ENCODE peak calls at places on chromosome 1, in four cellular contexts. One of them, this sample, is unnamed.

GRCh38 chr1:77197351-77197750 is 21.9 kb downstream of the PIGK start:
- DNase-seq in A673: no peak
- DNase-seq in testis: no peak
- DNase-seq in breast epithelium: no peak
- DNase-seq in this sample: no peak

GRCh38 chr1:44894591-44894990 is 51.5 kb upstream of the PTCH2 start:
- DNase-seq in testis: no peak
- DNase-seq in A673: no peak
- DNase-seq in breast epithelium: no peak
- DNase-seq in this sample: no peak

GRCh38 chr1:214111796-214112195 is 124.0 kb downstream of the PROX1 start:
- DNase-seq in testis: no peak
- DNase-seq in A673: no peak
- DNase-seq in breast epithelium: no peak
- DNase-seq in this sample: peak; percentile 65

GRCh38 chr1:25549273-25550154 is 6.1 kb downstream of the LDLRAP1 start:
- DNase-seq in testis: no peak
- DNase-seq in A673: no peak
- DNase-seq in breast epithelium: no peak
- DNase-seq in this sample: no peak

GRCh38 chr1:98704474-98704873 is 43.0 kb downstream of the SNX7 start:
- DNase-seq in breast epithelium: no peak
- DNase-seq in testis: peak; percentile 46
- DNase-seq in A673: no peak
- DNase-seq in this sample: peak; percentile 55

GRCh38 chr1:11013160-11013531 is 692 bp downstream of the TARDBP start:
- DNase-seq in breast epithelium: no peak
- DNase-seq in testis: no peak
- DNase-seq in A673: no peak
- DNase-seq in this sample: no peak

GRCh38 chr1:93435443-93435842 is 12.5 kb upstream of the FNBP1L start:
- DNase-seq in A673: no peak
- DNase-seq in breast epithelium: no peak
- DNase-seq in testis: no peak
- DNase-seq in this sample: no peak

GRCh38 chr1:17881761-17882160 is 126.6 kb downstream of the ACTL8 start:
- DNase-seq in A673: no peak
- DNase-seq in testis: no peak
- DNase-seq in breast epithelium: no peak
- DNase-seq in this sample: no peak

GRCh38 chr1:235948774-235949427 is 82.2 kb upstream of the LYST start:
- DNase-seq in breast epithelium: no peak
- DNase-seq in A673: no peak
- DNase-seq in testis: no peak
- DNase-seq in this sample: no peak

GRCh38 chr1:171279678-171280077 is 31.4 kb downstream of the FMO1 start:
- DNase-seq in breast epithelium: no peak
- DNase-seq in A673: no peak
- DNase-seq in testis: no peak
- DNase-seq in this sample: no peak

GRCh38 chr1:33640114-33640660 is 167.7 kb downstream of the ZSCAN20 start:
- DNase-seq in breast epithelium: no peak
- DNase-seq in testis: no peak
- DNase-seq in A673: no peak
- DNase-seq in this sample: no peak

GRCh38 chr1:38134294-38134755 is 87.7 kb upstream of the POU3F1 start:
- DNase-seq in testis: peak; percentile 26
- DNase-seq in A673: no peak
- DNase-seq in breast epithelium: no peak
- DNase-seq in this sample: no peak

GRCh38 chr1:43572084-43572483 is 41.4 kb downstream of the PTPRF start:
- DNase-seq in testis: no peak
- DNase-seq in A673: no peak
- DNase-seq in breast epithelium: no peak
- DNase-seq in this sample: no peak

GRCh38 chr1:217895817-217896216 is 264.7 kb downstream of the SPATA17 start:
- DNase-seq in A673: no peak
- DNase-seq in breast epithelium: no peak
- DNase-seq in testis: no peak
- DNase-seq in this sample: no peak

GRCh38 chr1:25170439-25170838 is 61.9 kb downstream of the SYF2 start:
- DNase-seq in breast epithelium: no peak
- DNase-seq in testis: no peak
- DNase-seq in A673: no peak
- DNase-seq in this sample: no peak

GRCh38 chr1:227841141-227841540 is 25.7 kb downstream of the PRSS38 start:
- DNase-seq in testis: no peak
- DNase-seq in breast epithelium: no peak
- DNase-seq in A673: no peak
- DNase-seq in this sample: no peak

GRCh38 chr1:201157949-201158348 is 3.7 kb upstream of the TMEM9 start:
- DNase-seq in A673: no peak
- DNase-seq in breast epithelium: no peak
- DNase-seq in testis: no peak
- DNase-seq in this sample: no peak

GRCh38 chr1:213075725-213076124 is 24.7 kb downstream of the RPS6KC1 start:
- DNase-seq in testis: no peak
- DNase-seq in breast epithelium: no peak
- DNase-seq in A673: no peak
- DNase-seq in this sample: no peak

GRCh38 chr1:219298581-219299148 is 125.0 kb downstream of the LYPLAL1 start:
- DNase-seq in testis: no peak
- DNase-seq in breast epithelium: no peak
- DNase-seq in A673: no peak
- DNase-seq in this sample: no peak

GRCh38 chr1:24411963-24412362 is 1.6 kb downstream of the STPG1 start:
- DNase-seq in A673: peak; percentile 27
- DNase-seq in testis: no peak
- DNase-seq in breast epithelium: no peak
- DNase-seq in this sample: no peak

GRCh38 chr1:41013812-41014211 is 7.7 kb downstream of the SLFNL1 start:
- DNase-seq in breast epithelium: no peak
- DNase-seq in A673: no peak
- DNase-seq in testis: no peak
- DNase-seq in this sample: no peak

GRCh38 chr1:6475381-6476133 is 9.6 kb upstream of the TNFRSF25 start:
- DNase-seq in testis: peak; percentile 83
- DNase-seq in A673: peak; percentile 43
- DNase-seq in breast epithelium: no peak
- DNase-seq in this sample: peak; percentile 74

GRCh38 chr1:243346016-243346415 is 90.2 kb downstream of the SDCCAG8 start:
- DNase-seq in A673: no peak
- DNase-seq in testis: no peak
- DNase-seq in breast epithelium: no peak
- DNase-seq in this sample: no peak
- H3K27ac ChIP-seq in A673: no peak overlapping the region
- H3K27ac ChIP-seq in testis: no peak overlapping the region
- H3K27ac ChIP-seq in breast epithelium: no peak overlapping the region
- H3K27ac ChIP-seq in this sample: no peak overlapping the region

DNA sequence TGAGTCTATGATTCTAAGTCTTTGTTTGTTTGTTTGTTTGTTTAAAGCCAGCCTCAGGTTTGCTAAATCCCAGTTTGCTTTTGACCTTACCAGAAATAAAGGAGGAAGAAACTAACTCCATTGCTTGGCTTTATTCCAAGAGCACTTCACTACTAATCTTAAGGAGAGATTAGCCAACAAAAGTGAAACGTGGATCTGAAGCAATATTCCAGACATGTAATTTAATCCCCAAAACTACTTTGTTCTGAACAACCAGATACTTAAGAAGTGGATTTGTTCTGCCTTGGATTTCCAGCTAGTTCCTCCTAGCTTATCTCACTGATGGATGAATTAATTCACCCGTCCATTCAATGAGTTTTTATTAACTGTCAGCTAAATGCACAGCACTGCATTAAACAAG is 15.9 kb upstream of the CEP350 start:
- DNase-seq in A673: peak; percentile 89
- DNase-seq in testis: no peak
- DNase-seq in breast epithelium: no peak
- DNase-seq in this sample: no peak
- H3K27ac ChIP-seq in A673: no peak overlapping the region
- H3K27ac ChIP-seq in testis: no peak overlapping the region
- H3K27ac ChIP-seq in breast epithelium: no peak overlapping the region
- H3K27ac ChIP-seq in this sample: no peak overlapping the region

GRCh38 chr1:65412984-65413375 is 7.5 kb upstream of the LEPR start:
- DNase-seq in testis: no peak
- DNase-seq in A673: no peak
- DNase-seq in breast epithelium: no peak
- DNase-seq in this sample: no peak
- H3K27ac ChIP-seq in testis: no peak overlapping the region
- H3K27ac ChIP-seq in A673: no peak overlapping the region
- H3K27ac ChIP-seq in breast epithelium: no peak overlapping the region
- H3K27ac ChIP-seq in this sample: no peak overlapping the region

DNA sequence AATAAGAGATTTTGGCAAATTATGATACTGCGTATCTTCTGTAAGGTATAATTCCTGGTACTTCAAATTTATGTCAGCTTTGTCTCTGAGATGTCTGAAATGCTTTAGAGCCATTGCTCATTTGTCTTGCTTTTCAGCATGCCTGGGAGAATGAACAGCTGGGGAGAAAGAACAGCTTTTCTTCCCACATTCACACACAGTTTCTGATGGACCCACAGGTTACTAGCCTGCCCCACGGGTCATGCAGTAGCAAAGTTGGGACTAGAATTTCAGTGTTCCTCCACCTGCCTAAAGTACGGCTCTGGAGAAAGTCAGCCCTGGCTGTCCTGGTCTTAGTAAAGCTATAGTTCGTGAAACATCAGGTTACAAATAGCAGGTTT is 12.2 kb downstream of the GALNT2 start:
- DNase-seq in breast epithelium: no peak
- DNase-seq in testis: no peak
- DNase-seq in A673: no peak
- DNase-seq in this sample: no peak
- H3K27ac ChIP-seq in breast epithelium: no peak overlapping the region
- H3K27ac ChIP-seq in testis: no peak overlapping the region
- H3K27ac ChIP-seq in A673: no peak overlapping the region
- H3K27ac ChIP-seq in this sample: no peak overlapping the region

GRCh38 chr1:204573563-204573925 is 57.3 kb downstream of the MDM4 start:
- DNase-seq in testis: no peak
- DNase-seq in breast epithelium: no peak
- DNase-seq in A673: no peak
- DNase-seq in this sample: no peak
- H3K27ac ChIP-seq in testis: no peak overlapping the region
- H3K27ac ChIP-seq in breast epithelium: peak overlapping the region; percentile 64
- H3K27ac ChIP-seq in A673: no peak overlapping the region
- H3K27ac ChIP-seq in this sample: no peak overlapping the region